ENCODE peak calls at places on chromosomes 11 and 22, in six cellular contexts. C is OCI-LY7, G is suprapubic skin, O is dorsolateral prefrontal cortex, U is sigmoid colon, L is body of pancreas. Y is an unnamed sample.

GRCh38 chr11:73227571-73228211 is 9.6 kb downstream of the P2RY2 start:
- DNase-seq in L (peak), U (peak), G (peak), C (no peak), O (no peak), Y (no peak)

GRCh38 chr11:19342036-19342435 is 101.3 kb upstream of the E2F8 start:
- DNase-seq in L (no peak), U (no peak), O (no peak), G (no peak), C (no peak), Y (no peak)

GRCh38 chr11:47130541-47130940 is 46.1 kb downstream of the ARFGAP2 start:
- DNase-seq in C (no peak), O (no peak), L (peak), G (no peak), U (peak), Y (no peak)

GRCh38 chr22:35313311-35314121 is 13.8 kb downstream of the TOM1 start:
- DNase-seq in O (no peak), U (peak), L (peak), C (no peak), G (peak), Y (peak)

GRCh38 chr11:34810107-34810562 is 106.0 kb downstream of the APIP start:
- DNase-seq in U (no peak), L (no peak), G (no peak), O (no peak), C (no peak), Y (no peak)

GRCh38 chr22:49564666-49565515 is 262.8 kb downstream of the BRD1 start:
- DNase-seq in L (peak), C (no peak), U (peak), G (no peak), O (peak), Y (no peak)

GRCh38 chr22:30843245-30843644 is 125.3 kb downstream of the MORC2 start:
- DNase-seq in L (no peak), U (no peak), C (no peak), O (no peak), G (peak), Y (no peak)

GRCh38 chr11:2109541-2110019 is 29.6 kb downstream of the IGF2 start:
- DNase-seq in G (no peak), O (no peak), C (peak), U (no peak), L (no peak), Y (no peak)

GRCh38 chr11:104275992-104276391 is 112.0 kb upstream of the PDGFD start:
- DNase-seq in U (no peak), L (no peak), C (no peak), O (no peak), G (no peak), Y (no peak)

GRCh38 chr11:70201876-70202861 is 927 bp upstream of the FADD start:
- DNase-seq in U (no peak), O (no peak), C (no peak), G (no peak), L (no peak), Y (no peak)

GRCh38 chr22:23054531-23055257 is 15.6 kb upstream of the GNAZ start:
- DNase-seq in O (no peak), L (no peak), G (no peak), U (no peak), C (peak), Y (no peak)

GRCh38 chr11:82007536-82007935 is 726.1 kb downstream of the FAM181B start:
- DNase-seq in L (no peak), C (no peak), G (no peak), U (no peak), O (no peak), Y (no peak)

GRCh38 chr11:125070699-125071254 is 7.7 kb downstream of the SLC37A2 start:
- DNase-seq in L (peak), O (peak), C (peak), G (peak), U (peak), Y (no peak)

GRCh38 chr11:133162228-133162627 is 370.1 kb downstream of the OPCML start:
- DNase-seq in L (peak), C (no peak), G (no peak), O (no peak), U (no peak), Y (no peak)

GRCh38 chr11:102853956-102854355 is 10.5 kb upstream of the MMP3 start:
- DNase-seq in O (no peak), C (no peak), G (no peak), L (peak), U (no peak), Y (no peak)

GRCh38 chr11:114159802-114160588 is 100.5 kb downstream of the ZBTB16 start:
- DNase-seq in G (peak), O (peak), U (peak), L (peak), C (peak), Y (peak)

GRCh38 chr11:22879615-22880014 is 19.3 kb upstream of the CCDC179 start:
- DNase-seq in U (no peak), L (no peak), G (no peak), C (no peak), O (no peak), Y (no peak)

GRCh38 chr11:76148941-76149613 is 57.2 kb downstream of the WNT11 start:
- DNase-seq in U (peak), C (no peak), O (no peak), G (no peak), L (no peak), Y (no peak)

GRCh38 chr11:132520199-132520598 is 1012.1 kb downstream of the OPCML start:
- DNase-seq in O (no peak), L (no peak), G (no peak), C (no peak), U (no peak), Y (no peak)

GRCh38 chr11:20235164-20235563 is 74.9 kb upstream of the DBX1 start:
- DNase-seq in O (no peak), U (no peak), L (no peak), G (no peak), C (no peak), Y (no peak)

GRCh38 chr11:47495856-47496217 is 46.9 kb upstream of the RAPSN start:
- DNase-seq in L (no peak), G (no peak), U (no peak), O (no peak), C (no peak), Y (no peak)

GRCh38 chr11:69864930-69865661 is 45.9 kb upstream of the FGF3 start:
- DNase-seq in U (no peak), L (no peak), O (peak), C (no peak), G (no peak), Y (no peak)

GRCh38 chr22:44030702-44031082 is 6.6 kb downstream of the PARVB start:
- DNase-seq in O (no peak), U (no peak), G (no peak), L (no peak), C (no peak), Y (no peak)

GRCh38 chr22:43554259-43554636 is 142.4 kb downstream of the MPPED1 start:
- DNase-seq in O (no peak), L (no peak), C (no peak), U (peak), G (no peak), Y (no peak)

GRCh38 chr11:133832096-133833081 is 12.9 kb downstream of the SPATA19 start:
- DNase-seq in C (no peak), O (no peak), G (no peak), L (no peak), U (no peak), Y (no peak)

GRCh38 chr11:113991170-113991569 is 16.3 kb downstream of the HTR3A start:
- DNase-seq in C (no peak), L (no peak), G (no peak), U (no peak), O (no peak), Y (no peak)

GRCh38 chr11:113077379-113077778 is 116.2 kb downstream of the NCAM1 start:
- DNase-seq in C (no peak), L (no peak), U (no peak), G (no peak), O (no peak), Y (no peak)

GRCh38 chr11:15336016-15336415 is 221.3 kb downstream of the INSC start:
- DNase-seq in O (no peak), G (no peak), L (no peak), C (no peak), U (no peak), Y (no peak)

GRCh38 chr11:68959465-68960298 is 21.1 kb downstream of the MRGPRD start:
- DNase-seq in U (no peak), O (no peak), L (no peak), G (no peak), C (no peak), Y (no peak)

GRCh38 chr22:42536166-42536565 is 16.6 kb upstream of the RRP7A start:
- DNase-seq in C (peak), U (no peak), L (no peak), G (no peak), O (no peak), Y (no peak)

GRCh38 chr22:26800858-26801257 is 143.5 kb downstream of the MIAT start:
- DNase-seq in G (no peak), L (no peak), C (no peak), O (no peak), U (no peak), Y (no peak)

GRCh38 chr11:70225629-70226582 is 22.8 kb downstream of the FADD start:
- DNase-seq in U (no peak), C (no peak), O (no peak), G (peak), L (peak), Y (no peak)

GRCh38 chr11:117528061-117528780 is 200.6 kb downstream of the CEP164 start:
- DNase-seq in L (no peak), C (no peak), G (no peak), O (no peak), U (no peak), Y (no peak)

GRCh38 chr11:1157645-1158591 is at the start of gene MUC5AC:
- DNase-seq in O (no peak), G (peak), U (no peak), C (no peak), L (no peak), Y (no peak)

GRCh38 chr11:126468102-126468521 is 112.6 kb downstream of the ST3GAL4 start:
- DNase-seq in G (no peak), C (no peak), U (no peak), L (no peak), O (no peak), Y (no peak)

GRCh38 chr11:119629834-119630624 is 99.0 kb downstream of the NECTIN1 start:
- DNase-seq in C (no peak), L (no peak), G (no peak), U (no peak), O (no peak), Y (no peak)

GRCh38 chr11:130141561-130142341 is 17.8 kb upstream of the ST14 start:
- DNase-seq in U (no peak), C (no peak), L (no peak), G (no peak), O (no peak), Y (no peak)

GRCh38 chr11:130136107-130136506 is 23.5 kb upstream of the ST14 start:
- DNase-seq in U (no peak), O (no peak), C (no peak), G (no peak), L (no peak), Y (no peak)

GRCh38 chr11:130144129-130144528 is 15.5 kb upstream of the ST14 start:
- DNase-seq in C (no peak), L (no peak), U (no peak), O (no peak), G (no peak), Y (no peak)

GRCh38 chr11:130137999-130138398 is 21.6 kb upstream of the ST14 start:
- DNase-seq in U (no peak), O (no peak), L (no peak), C (no peak), G (no peak), Y (no peak)

GRCh38 chr11:130139401-130139800 is 20.2 kb upstream of the ST14 start:
- DNase-seq in C (no peak), U (no peak), L (no peak), G (no peak), O (no peak), Y (no peak)
- TF ChIP-seq CTCF in C (no peak), U (no peak), L (no peak), G (no peak), O (no peak), Y (no peak)

DNA sequence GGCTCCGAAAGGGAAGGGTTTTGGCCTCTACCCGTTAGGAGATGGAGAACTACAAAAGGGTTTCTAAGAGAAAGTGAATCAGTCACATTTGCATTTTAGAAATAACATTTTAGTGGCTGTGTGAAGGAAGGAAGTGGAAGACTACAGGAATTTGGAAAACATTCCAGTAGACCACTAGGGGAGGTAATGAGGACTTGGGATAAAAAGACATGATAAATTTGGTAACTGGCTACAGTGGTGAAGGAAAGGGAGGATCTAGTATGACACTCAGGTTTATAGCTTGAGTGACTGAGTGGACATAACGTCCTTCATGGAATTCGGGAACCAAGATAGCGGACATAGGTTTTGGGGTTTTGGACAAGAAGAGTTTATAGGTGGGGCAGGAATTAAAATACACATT is 7.0 kb upstream of the RRM1 start:
- DNase-seq in U (no peak), C (no peak), O (no peak), G (no peak), L (no peak), Y (no peak)
- TF ChIP-seq CTCF in U (no peak), C (no peak), O (no peak), G (no peak), L (no peak), Y (no peak)

DNA sequence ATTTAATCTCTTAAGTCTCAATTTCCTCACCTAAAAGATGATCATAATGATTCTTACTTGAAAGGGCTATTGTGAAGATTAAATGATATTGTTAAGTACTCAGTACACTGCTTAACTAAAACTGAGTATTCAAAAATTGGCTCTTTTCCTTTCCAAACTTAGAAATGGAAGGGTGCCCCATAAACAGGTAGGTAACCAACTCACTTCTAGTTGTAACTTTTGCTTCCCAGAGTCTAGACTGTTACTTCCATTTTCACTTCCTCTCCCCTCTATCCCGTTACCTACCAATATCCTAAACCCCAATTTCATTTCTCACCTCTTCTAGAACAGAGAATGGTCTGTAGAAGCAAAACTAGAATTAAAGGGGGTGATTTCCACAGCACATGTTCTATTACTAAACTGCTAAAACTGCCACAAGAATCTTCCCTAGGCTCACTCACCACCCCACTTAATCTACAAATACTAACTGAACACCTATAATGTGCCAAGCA is 50.0 kb downstream of the RRAS2 start:
- DNase-seq in G (no peak), C (no peak), O (no peak), L (no peak), U (no peak), Y (no peak)
- TF ChIP-seq CTCF in G (no peak), C (no peak), O (no peak), L (no peak), U (no peak), Y (no peak)

DNA sequence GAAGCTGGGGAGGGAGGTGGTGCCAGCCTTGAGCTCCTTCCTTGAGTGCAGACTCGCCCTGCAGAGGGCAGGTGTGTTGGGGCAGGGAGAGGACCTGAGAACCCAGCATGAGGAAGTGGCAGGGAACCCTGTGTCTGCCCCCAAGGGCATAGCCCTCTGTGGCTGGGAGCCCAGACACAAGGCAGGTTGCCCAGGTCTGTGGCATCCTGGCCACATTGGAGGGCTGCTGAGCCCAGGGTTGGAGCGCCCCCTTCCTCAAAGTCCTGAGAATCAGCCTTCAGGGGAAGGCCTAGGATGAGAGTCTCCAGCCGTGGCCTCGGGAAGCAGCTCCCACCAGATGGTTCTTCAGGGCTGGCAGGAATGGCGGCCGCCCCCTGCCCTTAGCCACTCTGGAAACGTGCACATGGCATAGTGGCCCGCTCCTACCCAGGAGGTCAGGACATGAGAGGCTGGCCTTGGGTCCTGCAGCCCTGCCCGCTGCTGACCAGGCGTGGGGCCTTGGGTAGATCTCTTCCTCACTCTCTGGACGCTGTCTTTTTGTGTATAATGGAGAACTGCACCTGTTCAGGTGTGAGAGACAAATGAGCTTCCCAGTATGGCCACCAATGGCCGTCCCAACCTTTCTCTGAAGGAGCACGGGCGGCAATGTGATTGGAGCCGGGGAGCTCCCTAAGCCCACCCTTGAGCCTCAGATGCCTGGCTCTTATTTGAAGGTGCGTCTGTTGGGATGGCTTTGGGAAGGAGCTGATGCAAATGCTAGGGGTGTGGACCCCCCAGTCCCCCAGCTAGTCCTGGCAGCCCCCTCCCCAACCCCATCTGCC is 4.5 kb upstream of the CDC42BPG start:
- DNase-seq in C (peak), O (no peak), U (no peak), G (no peak), L (peak), Y (no peak)
- TF ChIP-seq CTCF in C (peak), O (no peak), U (no peak), G (no peak), L (no peak), Y (no peak)

GRCh38 chr22:37556750-37557149 is 3.5 kb upstream of the CDC42EP1 start:
- DNase-seq in U (no peak), G (no peak), L (no peak), C (no peak), O (no peak), Y (no peak)
- TF ChIP-seq CTCF in U (no peak), G (no peak), L (no peak), C (no peak), O (no peak), Y (no peak)